ENCODE peak calls at places on chromosomes 1 and 21, in five cellular contexts. H is astrocyte of the spinal cord; U is activated CD4-positive, alpha-beta T cell treated with anti-CD3 and anti-CD28 coated beads for 24 hours; Y is activated CD8-positive, alpha-beta T cell treated with anti-CD3 and anti-CD28 coated beads for 36 hours; W is T1000. N is an unnamed sample.
A peak's percentile ranks its signal among the peaks of the same experiment; 100 is the strongest.

GRCh38 chr1:24632776-24633175 is 10.3 kb upstream of the SRRM1 start:
- DNase-seq in H (no peak), U (no peak), Y (no peak), W (no peak), N (no peak)

GRCh38 chr1:60637651-60638050 is 444.7 kb upstream of the NFIA start:
- DNase-seq in H (no peak), U (no peak), Y (no peak), W (no peak), N (no peak)

GRCh38 chr1:60972841-60973364 is 109.5 kb upstream of the NFIA start:
- DNase-seq in H (peak; percentile 86), U (no peak), Y (no peak), W (peak; percentile 3), N (no peak)

GRCh38 chr1:180249725-180250498 is 19.8 kb downstream of the LHX4 start:
- DNase-seq in H (no peak), U (no peak), Y (no peak), W (no peak), N (no peak)

GRCh38 chr1:13965770-13966398 is 265.9 kb downstream of the PRDM2 start:
- DNase-seq in H (peak; percentile 48), U (no peak), Y (peak; percentile 8), W (peak; percentile 25), N (peak; percentile 52)

GRCh38 chr21:38788275-38788911 is 17.3 kb upstream of the ETS2 start:
- DNase-seq in H (no peak), U (no peak), Y (no peak), W (no peak), N (no peak)

GRCh38 chr1:91404151-91405012 is at the start of gene HFM1:
- DNase-seq in H (peak; percentile 82), U (peak; percentile 4), Y (peak; percentile 82), W (peak; percentile 79), N (peak; percentile 83)

GRCh38 chr1:95503371-95504145 is 269.5 kb downstream of the RWDD3 start:
- DNase-seq in H (no peak), U (no peak), Y (no peak), W (no peak), N (no peak)

GRCh38 chr1:64161347-64162080 is 41.9 kb upstream of the UBE2U start:
- DNase-seq in H (peak; percentile 78), U (no peak), Y (no peak), W (no peak), N (no peak)

GRCh38 chr1:209993061-209993830 is 55.2 kb downstream of the SYT14 start:
- DNase-seq in H (no peak), U (no peak), Y (no peak), W (no peak), N (no peak)

GRCh38 chr1:245715291-245715701 is 560.5 kb downstream of the KIF26B start:
- DNase-seq in H (peak; percentile 18), U (no peak), Y (no peak), W (no peak), N (peak; percentile 59)

GRCh38 chr1:152413909-152414308 is at the start of gene CRNN:
- DNase-seq in H (no peak), U (no peak), Y (no peak), W (no peak), N (no peak)

GRCh38 chr1:110916669-110917306 is 43.8 kb downstream of the CD53 start:
- DNase-seq in H (no peak), U (no peak), Y (peak; percentile 59), W (no peak), N (peak; percentile 76)

GRCh38 chr1:152673016-152673415 is 2.1 kb upstream of the LCE2C start:
- DNase-seq in H (no peak), U (no peak), Y (no peak), W (no peak), N (no peak)

GRCh38 chr1:246219508-246220030 is 287.5 kb downstream of the SMYD3 start:
- DNase-seq in H (no peak), U (no peak), Y (peak; percentile 5), W (no peak), N (peak; percentile 90)

GRCh38 chr1:32007591-32007940 is 6.1 kb upstream of the KHDRBS1 start:
- DNase-seq in H (no peak), U (no peak), Y (no peak), W (no peak), N (no peak)

GRCh38 chr1:245212221-245212710 is 57.5 kb downstream of the KIF26B start:
- DNase-seq in H (no peak), U (no peak), Y (no peak), W (no peak), N (no peak)

GRCh38 chr1:228869312-228869824 is 134.1 kb downstream of the RHOU start:
- DNase-seq in H (no peak), U (no peak), Y (no peak), W (no peak), N (no peak)

GRCh38 chr1:155974208-155975165 is 3.9 kb downstream of the ARHGEF2 start:
- DNase-seq in H (no peak), U (no peak), Y (no peak), W (no peak), N (no peak)

GRCh38 chr1:94038511-94038910 is 82.4 kb downstream of the ABCA4 start:
- DNase-seq in H (peak; percentile 54), U (no peak), Y (no peak), W (no peak), N (no peak)

N was measured in NB4.